ENCODE peak calls at places on chromosome 4, in six cellular contexts. A is right lobe of liver; X is ascending aorta; V is effector memory CD4-positive, alpha-beta T cell; E is iPS DF 6.9; F is OCI-LY7. S is an unnamed sample. For H3K4me1, the result is how much of the 10 kb centered on the place peaks cover.

GRCh38 chr4:138007572-138007971 is 234.6 kb downstream of the SLC7A11 start:
- DNase-seq in A (no peak), X (no peak), V (no peak), E (peak), F (no peak), S (no peak)

GRCh38 chr4:78627966-78628678 is 76.6 kb downstream of the ANXA3 start:
- DNase-seq in A (no peak), X (no peak), V (no peak), E (no peak), F (no peak), S (no peak)

GRCh38 chr4:14792702-14793227 is 209.5 kb upstream of the CPEB2 start:
- DNase-seq in A (no peak), X (no peak), V (no peak), E (no peak), F (no peak), S (no peak)

GRCh38 chr4:40316333-40316781 is 18.8 kb upstream of the CHRNA9 start:
- DNase-seq in A (no peak), X (no peak), V (peak), E (no peak), F (peak), S (no peak)

GRCh38 chr4:189792819-189793618 is 147.7 kb upstream of the FRG1 start:
- DNase-seq in A (peak), X (peak), V (no peak), E (peak), F (peak), S (peak)

GRCh38 chr4:117957570-117957969 is 76.7 kb upstream of the NDST3 start:
- DNase-seq in A (no peak), X (no peak), V (no peak), E (no peak), F (no peak), S (no peak)

GRCh38 chr4:122855491-122855890 is 28.9 kb downstream of the FGF2 start:
- DNase-seq in A (no peak), X (no peak), V (no peak), E (no peak), F (peak), S (no peak)

GRCh38 chr4:118954246-118954645 is 65.6 kb downstream of the SYNPO2 start:
- DNase-seq in A (no peak), X (no peak), V (no peak), E (no peak), F (peak), S (no peak)

GRCh38 chr4:129966175-129966574 is 870.2 kb downstream of the C4orf33 start:
- DNase-seq in A (no peak), X (no peak), V (no peak), E (no peak), F (no peak), S (no peak)

GRCh38 chr4:33715996-33716395 is 2528.3 kb downstream of the ARAP2 start:
- DNase-seq in A (no peak), X (no peak), V (no peak), E (no peak), F (no peak), S (no peak)

GRCh38 chr4:61520688-61521160 is 320.6 kb downstream of the ADGRL3 start:
- DNase-seq in A (no peak), X (no peak), V (no peak), E (no peak), F (no peak), S (no peak)

GRCh38 chr4:123777297-123777859 is 380.8 kb downstream of the SPRY1 start:
- DNase-seq in A (no peak), X (no peak), V (no peak), E (no peak), F (no peak), S (no peak)

GRCh38 chr4:170047774-170048354 is 21.7 kb upstream of the MFAP3L start:
- DNase-seq in A (no peak), X (peak), V (no peak), E (no peak), F (peak), S (no peak)

GRCh38 chr4:186832906-186833305 is 109.2 kb upstream of the FAT1 start:
- DNase-seq in A (no peak), X (no peak), V (no peak), E (no peak), F (no peak), S (no peak)

GRCh38 chr4:7655549-7656243 is 221.0 kb upstream of the PSAPL1 start:
- DNase-seq in A (peak), X (no peak), V (no peak), E (no peak), F (no peak), S (no peak)

GRCh38 chr4:52051213-52051614 is at the start of gene SPATA18:
- DNase-seq in A (peak), X (peak), V (no peak), E (no peak), F (no peak), S (no peak)

GRCh38 chr4:69617083-69617694 is 22.3 kb downstream of the UGT2A2 start:
- DNase-seq in A (no peak), X (no peak), V (no peak), E (peak), F (peak), S (no peak)

GRCh38 chr4:47468686-47469365 is 5.3 kb upstream of the COMMD8 start:
- DNase-seq in A (no peak), X (no peak), V (no peak), E (no peak), F (no peak), S (no peak)

GRCh38 chr4:108272566-108272965 is 103.8 kb upstream of the LEF1 start:
- DNase-seq in A (no peak), X (no peak), V (no peak), E (no peak), F (no peak), S (no peak)

GRCh38 chr4:26206981-26207380 is 113.8 kb upstream of the RBPJ start:
- DNase-seq in A (no peak), X (no peak), V (no peak), E (no peak), F (no peak), S (no peak)

GRCh38 chr4:42519803-42520417 is 122.6 kb downstream of the SHISA3 start:
- DNase-seq in A (no peak), X (peak), V (no peak), E (no peak), F (peak), S (no peak)

GRCh38 chr4:151417766-151418376 is 8.9 kb downstream of the FHIP1A start:
- DNase-seq in A (no peak), X (no peak), V (no peak), E (no peak), F (no peak), S (no peak)

GRCh38 chr4:72209600-72209999 is 177.8 kb downstream of the NPFFR2 start:
- DNase-seq in A (no peak), X (no peak), V (no peak), E (no peak), F (no peak), S (no peak)

GRCh38 chr4:162865102-162865501 is 301.6 kb downstream of the NAF1 start:
- DNase-seq in A (no peak), X (no peak), V (no peak), E (no peak), F (peak), S (no peak)

GRCh38 chr4:184143770-184144564 is 73.7 kb downstream of the ENPP6 start:
- DNase-seq in A (no peak), X (no peak), V (no peak), E (no peak), F (no peak), S (no peak)

GRCh38 chr4:147479376-147479775 is 1.5 kb upstream of the EDNRA start:
- DNase-seq in A (no peak), X (no peak), V (no peak), E (no peak), F (no peak), S (no peak)

GRCh38 chr4:55561884-55562283 is 15.2 kb upstream of the CLOCK start:
- DNase-seq in A (no peak), X (no peak), V (no peak), E (no peak), F (peak), S (no peak)

GRCh38 chr4:47913328-47913727 is 1.1 kb downstream of the NFXL1 start:
- DNase-seq in A (no peak), X (no peak), V (no peak), E (no peak), F (peak), S (no peak)

GRCh38 chr4:65623509-65623908 is 46.8 kb downstream of the EPHA5 start:
- DNase-seq in A (no peak), X (no peak), V (no peak), E (no peak), F (no peak), S (no peak)

GRCh38 chr4:67770422-67770821 is 16.2 kb upstream of the GNRHR start:
- DNase-seq in A (no peak), X (no peak), V (no peak), E (no peak), F (no peak), S (no peak)

GRCh38 chr4:87051121-87051713 is 116.4 kb downstream of the AFF1 start:
- DNase-seq in A (no peak), X (no peak), V (no peak), E (no peak), F (no peak), S (no peak)

GRCh38 chr4:90095000-90095399 is 32.2 kb upstream of the CCSER1 start:
- DNase-seq in A (no peak), X (no peak), V (no peak), E (no peak), F (no peak), S (no peak)

GRCh38 chr4:110514889-110515479 is 39.0 kb downstream of the ENPEP start:
- DNase-seq in A (no peak), X (no peak), V (no peak), E (no peak), F (peak), S (no peak)

GRCh38 chr4:80184053-80184790 is 13.1 kb upstream of the PRDM8 start:
- DNase-seq in A (peak), X (peak), V (peak), E (no peak), F (peak), S (no peak)

GRCh38 chr4:46123872-46124755 is at the start of gene GABRG1:
- DNase-seq in A (no peak), X (no peak), V (no peak), E (peak), F (no peak), S (no peak)

DNA sequence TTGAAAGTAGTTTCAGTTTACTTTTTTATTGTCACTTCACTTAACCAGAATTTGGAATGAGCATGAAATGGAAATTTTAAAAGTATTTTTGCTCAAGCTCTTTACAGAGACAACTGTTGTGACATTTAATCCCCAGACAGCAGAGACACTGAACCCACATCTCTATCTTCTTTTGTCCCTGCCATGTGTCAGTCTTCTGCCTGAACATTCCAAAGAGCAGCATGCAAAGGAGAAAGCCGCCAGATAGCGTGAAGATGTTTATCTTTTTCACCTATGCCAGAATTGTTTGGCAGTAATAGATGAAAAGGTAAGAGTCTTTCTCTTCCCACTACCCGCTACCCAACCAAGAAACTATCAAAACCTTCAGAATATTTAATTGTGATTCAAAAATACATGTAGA is 46.8 kb downstream of the NDNF start:
- DNase-seq in A (no peak), X (no peak), V (no peak), E (no peak), F (no peak), S (no peak)
- H3K4me3 ChIP-seq in A (no peak), X (no peak), V (no peak), E (no peak), F (no peak), S (no peak)

GRCh38 chr4:85741421-85741820 is 266.5 kb downstream of the ARHGAP24 start:
- DNase-seq in A (no peak), X (no peak), V (no peak), E (no peak), F (no peak), S (no peak)
- H3K4me1 ChIP-seq in A (under half), X (under half), V (under half), E (under half), F (under half), S (under half)

GRCh38 chr4:113614414-113614813 is 147.1 kb downstream of the CAMK2D start:
- DNase-seq in A (no peak), X (no peak), V (no peak), E (no peak), F (no peak), S (no peak)

GRCh38 chr4:113613503-113613902 is 148.0 kb downstream of the CAMK2D start:
- DNase-seq in A (no peak), X (no peak), V (no peak), E (no peak), F (no peak), S (no peak)

GRCh38 chr4:113607998-113608397 is 153.5 kb downstream of the CAMK2D start:
- DNase-seq in A (no peak), X (no peak), V (no peak), E (no peak), F (no peak), S (no peak)

GRCh38 chr4:113607147-113607720 is 154.3 kb downstream of the CAMK2D start:
- DNase-seq in A (no peak), X (no peak), V (no peak), E (no peak), F (peak), S (no peak)

GRCh38 chr4:113610542-113610941 is 151.0 kb downstream of the CAMK2D start:
- DNase-seq in A (no peak), X (no peak), V (no peak), E (no peak), F (no peak), S (no peak)
- H3K27ac ChIP-seq in A (no peak), X (no peak), V (no peak), E (no peak), F (no peak), S (no peak)

GRCh38 chr4:161206528-161207080 is 957.2 kb downstream of the FSTL5 start:
- DNase-seq in A (no peak), X (no peak), V (no peak), E (no peak), F (no peak), S (no peak)
- H3K4me3 ChIP-seq in A (no peak), X (no peak), V (no peak), E (no peak), F (no peak), S (no peak)

DNA sequence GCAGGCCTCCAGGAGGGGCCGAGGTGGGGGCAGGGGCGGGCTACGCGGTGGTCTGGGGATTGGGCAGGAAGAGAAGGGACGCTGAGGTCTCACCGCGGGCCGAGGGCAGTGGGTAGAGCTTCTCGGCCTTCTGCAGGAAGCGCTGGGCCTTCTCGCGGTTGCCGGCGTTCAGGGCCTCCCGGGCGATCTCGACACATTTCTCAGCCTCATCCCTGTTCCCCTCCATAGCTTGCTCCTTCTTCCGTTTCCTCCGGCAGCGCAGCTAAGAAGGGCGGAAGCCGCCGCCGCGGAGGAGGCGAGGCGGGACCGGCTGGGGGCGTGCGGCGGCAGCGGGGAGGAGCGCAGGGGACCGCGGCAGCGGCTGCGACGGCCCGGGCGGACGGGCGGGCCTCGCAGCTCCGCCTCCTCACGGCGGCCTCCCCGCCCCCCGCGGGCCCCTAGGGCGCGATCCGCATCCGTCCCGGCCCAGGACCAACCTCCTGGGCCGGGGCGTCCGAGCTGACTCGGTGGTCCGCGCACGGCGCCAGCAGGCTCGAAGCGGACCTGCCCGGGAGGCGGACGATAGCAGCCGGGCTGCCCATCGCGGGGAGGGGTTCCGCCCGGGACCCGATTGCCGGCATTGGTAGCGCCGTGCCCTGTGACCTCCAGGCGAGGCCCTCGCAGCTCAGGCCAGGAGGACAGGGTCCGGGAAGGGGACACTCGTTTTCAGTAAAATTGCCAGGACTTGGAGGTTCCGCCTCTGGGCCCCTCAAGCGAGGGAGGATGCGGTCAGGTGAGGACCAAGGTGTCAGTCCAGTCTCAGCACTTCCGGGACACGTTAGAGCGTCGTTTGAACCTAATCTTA is at the start of gene DNAJB14:
- DNase-seq in A (peak), X (peak), V (peak), E (peak), F (peak), S (peak)
- H3K4me1 ChIP-seq in A (under half), X (under half), V (under half), E (under half), F (under half), S (under half)

DNA sequence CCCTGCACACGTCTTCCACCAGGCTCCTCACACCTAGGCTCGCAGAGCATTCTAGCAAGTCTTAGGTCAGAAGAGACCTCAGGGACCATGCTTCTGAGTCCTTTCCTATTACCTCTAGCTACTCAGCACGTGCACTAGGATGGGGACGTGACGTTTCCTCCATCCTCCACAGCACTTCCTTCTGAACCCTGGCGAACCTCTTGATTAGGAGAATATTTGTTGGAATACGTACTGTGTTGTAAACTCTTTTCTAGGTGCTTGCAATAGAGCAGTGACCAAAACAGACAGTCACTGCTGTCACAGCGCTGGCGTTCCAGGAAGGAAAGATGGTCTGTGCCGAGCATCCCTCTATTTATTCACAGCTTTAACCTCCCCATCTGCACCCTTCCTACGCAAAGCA is 12.9 kb upstream of the TENM3 start:
- DNase-seq in A (no peak), X (no peak), V (no peak), E (no peak), F (no peak), S (no peak)
- H3K27ac ChIP-seq in A (no peak), X (no peak), V (no peak), E (no peak), F (no peak), S (no peak)

GRCh38 chr4:158164849-158165248 is 8.0 kb downstream of the GASK1B start:
- DNase-seq in A (no peak), X (no peak), V (no peak), E (no peak), F (no peak), S (no peak)
- H3K4me3 ChIP-seq in A (no peak), X (peak), V (no peak), E (no peak), F (no peak), S (peak)

GRCh38 chr4:2806392-2807355 is 13.8 kb downstream of the SH3BP2 start:
- DNase-seq in A (peak), X (no peak), V (no peak), E (no peak), F (no peak), S (no peak)

GRCh38 chr4:2809610-2810180 is 16.8 kb downstream of the SH3BP2 start:
- DNase-seq in A (no peak), X (no peak), V (no peak), E (no peak), F (no peak), S (no peak)

GRCh38 chr4:2805712-2806391 is 13.0 kb downstream of the SH3BP2 start:
- DNase-seq in A (peak), X (no peak), V (no peak), E (no peak), F (no peak), S (no peak)

GRCh38 chr4:2808001-2808400 is 15.1 kb downstream of the SH3BP2 start:
- DNase-seq in A (no peak), X (no peak), V (no peak), E (no peak), F (no peak), S (no peak)

DNA sequence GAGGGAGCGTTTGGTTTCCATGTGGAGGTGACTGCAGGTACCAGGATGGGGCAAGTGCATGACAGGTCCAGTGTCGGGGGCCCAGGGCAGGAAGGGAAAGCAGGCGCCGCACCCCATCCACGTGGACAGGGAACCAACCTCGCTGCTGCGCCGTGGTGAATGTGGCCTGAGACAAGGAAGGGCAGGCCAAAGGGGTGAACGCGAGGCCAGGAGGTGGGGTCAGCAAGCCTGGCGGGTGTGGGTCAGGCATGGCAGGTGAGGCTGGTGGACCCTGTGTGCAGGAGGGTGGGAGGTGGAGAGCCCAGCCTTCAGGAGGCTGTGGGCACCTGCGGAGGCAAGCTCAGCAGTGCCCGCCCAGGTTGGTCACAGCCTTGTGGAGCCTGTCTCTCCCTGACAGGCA is 14.7 kb downstream of the SH3BP2 start:
- DNase-seq in A (peak), X (no peak), V (no peak), E (no peak), F (no peak), S (no peak)
- H3K4me1 ChIP-seq in A (half or more), X (under half), V (under half), E (under half), F (under half), S (under half)

DNA sequence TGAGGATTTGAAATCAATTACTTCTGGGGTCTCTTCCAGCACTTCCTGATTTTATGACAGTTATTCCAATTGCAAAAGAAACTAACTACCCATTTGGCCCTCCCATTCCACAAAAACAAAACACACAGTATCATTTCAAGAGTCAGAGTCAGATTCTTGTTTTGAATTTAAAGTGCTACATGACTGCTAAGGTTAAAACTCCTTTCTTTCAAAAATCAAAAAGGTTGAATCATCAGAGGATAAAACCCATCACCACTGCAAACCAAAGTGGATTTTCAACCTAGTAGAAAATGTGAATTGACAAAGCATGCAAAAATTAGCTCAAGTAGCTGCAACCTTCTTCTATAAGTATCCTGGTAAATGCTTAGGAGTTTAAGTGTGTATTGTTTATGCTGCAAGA is 67.4 kb downstream of the DHX15 start:
- DNase-seq in A (no peak), X (no peak), V (no peak), E (no peak), F (no peak), S (no peak)
- H3K27ac ChIP-seq in A (no peak), X (no peak), V (no peak), E (no peak), F (no peak), S (no peak)